ENCODE peak calls at places on chromosomes 16 and 17, in ten cellular contexts. One of them, this sample, is unnamed.

GRCh38 chr17:60168654-60169053 is 18.9 kb downstream of the CA4 start:
- DNase-seq in H54: no peak
- DNase-seq in IMR-90: no peak
- DNase-seq in transverse colon: no peak
- DNase-seq in HepG2: no peak
- DNase-seq in heart left ventricle: no peak
- DNase-seq in GM12891: no peak
- DNase-seq in stomach: no peak
- DNase-seq in body of pancreas: no peak
- DNase-seq in K562: peak
- DNase-seq in this sample: no peak

GRCh38 chr16:65202461-65202860 is 80.6 kb upstream of the CDH11 start:
- DNase-seq in H54: no peak
- DNase-seq in GM12891: no peak
- DNase-seq in transverse colon: no peak
- DNase-seq in body of pancreas: no peak
- DNase-seq in heart left ventricle: no peak
- DNase-seq in IMR-90: peak
- DNase-seq in stomach: no peak
- DNase-seq in K562: no peak
- DNase-seq in HepG2: no peak
- DNase-seq in this sample: no peak

GRCh38 chr16:85227924-85228462 is 115.7 kb upstream of the CIBAR2 start:
- DNase-seq in K562: peak
- DNase-seq in stomach: no peak
- DNase-seq in heart left ventricle: no peak
- DNase-seq in HepG2: no peak
- DNase-seq in IMR-90: peak
- DNase-seq in H54: no peak
- DNase-seq in GM12891: no peak
- DNase-seq in transverse colon: no peak
- DNase-seq in body of pancreas: no peak
- DNase-seq in this sample: no peak

GRCh38 chr17:34797724-34798123 is 163.5 kb downstream of the CCT6B start:
- DNase-seq in heart left ventricle: peak
- DNase-seq in K562: peak
- DNase-seq in stomach: no peak
- DNase-seq in HepG2: peak
- DNase-seq in H54: peak
- DNase-seq in GM12891: no peak
- DNase-seq in IMR-90: peak
- DNase-seq in transverse colon: no peak
- DNase-seq in body of pancreas: no peak
- DNase-seq in this sample: peak

GRCh38 chr17:50070908-50071680 is 15.2 kb downstream of the ITGA3 start:
- DNase-seq in heart left ventricle: no peak
- DNase-seq in HepG2: no peak
- DNase-seq in transverse colon: no peak
- DNase-seq in body of pancreas: no peak
- DNase-seq in K562: no peak
- DNase-seq in GM12891: no peak
- DNase-seq in H54: no peak
- DNase-seq in stomach: no peak
- DNase-seq in IMR-90: no peak
- DNase-seq in this sample: no peak

GRCh38 chr16:48963901-48964615 is 317.6 kb downstream of the CBLN1 start:
- DNase-seq in transverse colon: no peak
- DNase-seq in GM12891: no peak
- DNase-seq in IMR-90: peak
- DNase-seq in K562: no peak
- DNase-seq in stomach: no peak
- DNase-seq in body of pancreas: no peak
- DNase-seq in HepG2: no peak
- DNase-seq in H54: peak
- DNase-seq in heart left ventricle: no peak
- DNase-seq in this sample: no peak

GRCh38 chr16:85510203-85510602 is 102.9 kb upstream of the GSE1 start:
- DNase-seq in body of pancreas: no peak
- DNase-seq in H54: no peak
- DNase-seq in HepG2: no peak
- DNase-seq in GM12891: no peak
- DNase-seq in stomach: no peak
- DNase-seq in IMR-90: no peak
- DNase-seq in K562: no peak
- DNase-seq in transverse colon: no peak
- DNase-seq in heart left ventricle: no peak
- DNase-seq in this sample: no peak

GRCh38 chr17:77863814-77864161 is 94.7 kb upstream of the TNRC6C start:
- DNase-seq in IMR-90: no peak
- DNase-seq in body of pancreas: no peak
- DNase-seq in stomach: no peak
- DNase-seq in transverse colon: peak
- DNase-seq in HepG2: peak
- DNase-seq in heart left ventricle: peak
- DNase-seq in K562: peak
- DNase-seq in GM12891: no peak
- DNase-seq in H54: no peak
- DNase-seq in this sample: no peak

GRCh38 chr17:42819939-42820535 is 4.0 kb downstream of the BECN1 start:
- DNase-seq in HepG2: peak
- DNase-seq in GM12891: peak
- DNase-seq in stomach: peak
- DNase-seq in body of pancreas: peak
- DNase-seq in K562: peak
- DNase-seq in heart left ventricle: peak
- DNase-seq in transverse colon: peak
- DNase-seq in IMR-90: peak
- DNase-seq in H54: no peak
- DNase-seq in this sample: peak

GRCh38 chr17:60170835-60171752 is 21.3 kb downstream of the CA4 start:
- DNase-seq in transverse colon: no peak
- DNase-seq in body of pancreas: no peak
- DNase-seq in GM12891: no peak
- DNase-seq in H54: no peak
- DNase-seq in heart left ventricle: no peak
- DNase-seq in stomach: peak
- DNase-seq in K562: no peak
- DNase-seq in HepG2: no peak
- DNase-seq in IMR-90: peak
- DNase-seq in this sample: no peak

GRCh38 chr17:77164483-77165030 is 23.8 kb downstream of the SEC14L1 start:
- DNase-seq in transverse colon: no peak
- DNase-seq in HepG2: peak
- DNase-seq in K562: no peak
- DNase-seq in stomach: no peak
- DNase-seq in IMR-90: peak
- DNase-seq in GM12891: no peak
- DNase-seq in heart left ventricle: no peak
- DNase-seq in body of pancreas: no peak
- DNase-seq in H54: no peak
- DNase-seq in this sample: no peak

GRCh38 chr17:20981046-20981920 is 61.5 kb downstream of the USP22 start:
- DNase-seq in transverse colon: no peak
- DNase-seq in K562: no peak
- DNase-seq in stomach: no peak
- DNase-seq in GM12891: no peak
- DNase-seq in H54: no peak
- DNase-seq in IMR-90: no peak
- DNase-seq in heart left ventricle: no peak
- DNase-seq in body of pancreas: no peak
- DNase-seq in HepG2: no peak
- DNase-seq in this sample: no peak

GRCh38 chr16:57178793-57179212 is 7.0 kb downstream of the PSME3IP1 start:
- DNase-seq in K562: no peak
- DNase-seq in stomach: no peak
- DNase-seq in IMR-90: peak
- DNase-seq in HepG2: peak
- DNase-seq in transverse colon: no peak
- DNase-seq in body of pancreas: no peak
- DNase-seq in H54: no peak
- DNase-seq in GM12891: no peak
- DNase-seq in heart left ventricle: no peak
- DNase-seq in this sample: no peak

GRCh38 chr17:77206557-77206956 is 65.8 kb downstream of the SEC14L1 start:
- DNase-seq in IMR-90: peak
- DNase-seq in GM12891: no peak
- DNase-seq in HepG2: no peak
- DNase-seq in H54: no peak
- DNase-seq in K562: no peak
- DNase-seq in transverse colon: no peak
- DNase-seq in stomach: no peak
- DNase-seq in heart left ventricle: no peak
- DNase-seq in body of pancreas: no peak
- DNase-seq in this sample: no peak

GRCh38 chr17:80829166-80829813 is 162.4 kb upstream of the CHMP6 start:
- DNase-seq in IMR-90: no peak
- DNase-seq in stomach: no peak
- DNase-seq in K562: no peak
- DNase-seq in body of pancreas: no peak
- DNase-seq in heart left ventricle: no peak
- DNase-seq in H54: no peak
- DNase-seq in transverse colon: no peak
- DNase-seq in HepG2: no peak
- DNase-seq in GM12891: no peak
- DNase-seq in this sample: no peak

GRCh38 chr16:87688876-87689815 is 76.6 kb downstream of the KLHDC4 start:
- DNase-seq in HepG2: no peak
- DNase-seq in H54: no peak
- DNase-seq in transverse colon: no peak
- DNase-seq in body of pancreas: no peak
- DNase-seq in IMR-90: no peak
- DNase-seq in K562: peak
- DNase-seq in GM12891: no peak
- DNase-seq in heart left ventricle: no peak
- DNase-seq in stomach: no peak
- DNase-seq in this sample: no peak
- TF ChIP-seq POLR2A in HepG2: no peak
- TF ChIP-seq POLR2A in H54: no peak
- TF ChIP-seq POLR2A in transverse colon: no peak
- TF ChIP-seq POLR2A in body of pancreas: no peak
- TF ChIP-seq POLR2A in IMR-90: no peak
- TF ChIP-seq POLR2A in K562: no peak
- TF ChIP-seq POLR2A in GM12891: no peak
- TF ChIP-seq POLR2A in heart left ventricle: no peak
- TF ChIP-seq POLR2A in stomach: no peak
- TF ChIP-seq POLR2A in this sample: no peak

GRCh38 chr17:31631759-31632158 is 227.3 kb downstream of the COPRS start:
- DNase-seq in IMR-90: no peak
- DNase-seq in stomach: no peak
- DNase-seq in heart left ventricle: no peak
- DNase-seq in H54: no peak
- DNase-seq in transverse colon: no peak
- DNase-seq in K562: no peak
- DNase-seq in body of pancreas: no peak
- DNase-seq in GM12891: no peak
- DNase-seq in HepG2: no peak
- DNase-seq in this sample: no peak
- TF ChIP-seq POLR2A in IMR-90: no peak
- TF ChIP-seq POLR2A in stomach: no peak
- TF ChIP-seq POLR2A in heart left ventricle: no peak
- TF ChIP-seq POLR2A in H54: no peak
- TF ChIP-seq POLR2A in transverse colon: no peak
- TF ChIP-seq POLR2A in K562: no peak
- TF ChIP-seq POLR2A in body of pancreas: no peak
- TF ChIP-seq POLR2A in GM12891: no peak
- TF ChIP-seq POLR2A in HepG2: no peak
- TF ChIP-seq POLR2A in this sample: no peak

GRCh38 chr16:74699666-74700065 is 996 bp downstream of the MLKL start:
- DNase-seq in transverse colon: peak
- DNase-seq in stomach: no peak
- DNase-seq in body of pancreas: no peak
- DNase-seq in HepG2: no peak
- DNase-seq in H54: no peak
- DNase-seq in heart left ventricle: no peak
- DNase-seq in GM12891: no peak
- DNase-seq in IMR-90: no peak
- DNase-seq in K562: no peak
- DNase-seq in this sample: no peak

GRCh38 chr16:74698220-74698619 is 2.4 kb downstream of the MLKL start:
- DNase-seq in GM12891: no peak
- DNase-seq in HepG2: no peak
- DNase-seq in transverse colon: no peak
- DNase-seq in stomach: no peak
- DNase-seq in H54: no peak
- DNase-seq in body of pancreas: no peak
- DNase-seq in K562: no peak
- DNase-seq in IMR-90: peak
- DNase-seq in heart left ventricle: no peak
- DNase-seq in this sample: no peak

GRCh38 chr16:74695450-74696422 is 4.9 kb downstream of the MLKL start:
- DNase-seq in GM12891: peak
- DNase-seq in heart left ventricle: peak
- DNase-seq in H54: peak
- DNase-seq in transverse colon: peak
- DNase-seq in stomach: peak
- DNase-seq in HepG2: peak
- DNase-seq in K562: peak
- DNase-seq in body of pancreas: peak
- DNase-seq in IMR-90: peak
- DNase-seq in this sample: peak

GRCh38 chr16:74700206-74701040 is at the start of gene MLKL:
- DNase-seq in stomach: peak
- DNase-seq in K562: peak
- DNase-seq in body of pancreas: peak
- DNase-seq in GM12891: no peak
- DNase-seq in HepG2: peak
- DNase-seq in IMR-90: peak
- DNase-seq in transverse colon: peak
- DNase-seq in H54: peak
- DNase-seq in heart left ventricle: peak
- DNase-seq in this sample: peak
- TF ChIP-seq POLR2A in stomach: no peak
- TF ChIP-seq POLR2A in K562: peak
- TF ChIP-seq POLR2A in body of pancreas: peak
- TF ChIP-seq POLR2A in GM12891: peak
- TF ChIP-seq POLR2A in HepG2: peak
- TF ChIP-seq POLR2A in IMR-90: peak
- TF ChIP-seq POLR2A in transverse colon: peak
- TF ChIP-seq POLR2A in H54: peak
- TF ChIP-seq POLR2A in heart left ventricle: no peak
- TF ChIP-seq POLR2A in this sample: peak

DNA sequence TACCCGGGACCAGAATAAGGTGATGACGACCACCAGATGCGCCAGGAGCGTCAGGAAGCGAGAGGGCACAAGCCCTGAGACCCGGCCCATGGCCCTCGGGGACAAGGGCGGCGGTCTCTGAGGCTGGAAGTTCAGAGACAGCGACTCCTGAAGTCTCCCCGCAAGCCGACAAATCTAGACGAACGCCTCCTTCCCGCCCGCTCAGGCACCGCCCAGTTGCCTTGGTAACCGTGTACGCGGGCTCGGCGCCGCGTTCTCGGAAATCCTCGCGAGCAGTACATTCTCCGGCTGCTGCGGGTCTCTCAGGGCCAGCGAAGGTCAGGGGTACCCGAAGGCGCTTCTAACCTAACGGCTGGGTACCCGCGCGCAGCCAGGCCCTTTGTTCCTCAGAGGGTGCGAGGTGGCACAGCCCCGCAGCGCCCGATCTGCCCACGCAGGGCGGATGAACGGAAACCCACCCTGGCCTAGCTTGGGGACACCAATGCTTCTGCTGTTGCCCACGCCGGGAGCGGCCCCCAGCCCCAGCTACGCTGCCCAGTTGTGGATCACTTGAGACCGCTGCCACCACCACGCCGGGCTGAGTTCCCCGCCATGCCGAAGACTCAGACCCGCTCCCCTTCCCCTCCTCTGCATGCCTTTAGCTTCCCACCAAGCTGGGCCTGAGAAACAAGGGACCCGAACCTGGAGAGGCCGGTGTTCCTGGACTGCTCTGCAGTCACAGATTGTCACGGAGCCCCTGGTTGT is at the start of gene TMEM107:
- DNase-seq in K562: peak
- DNase-seq in IMR-90: peak
- DNase-seq in GM12891: peak
- DNase-seq in body of pancreas: peak
- DNase-seq in H54: no peak
- DNase-seq in heart left ventricle: peak
- DNase-seq in HepG2: peak
- DNase-seq in transverse colon: peak
- DNase-seq in stomach: peak
- DNase-seq in this sample: peak
- TF ChIP-seq POLR2A in K562: peak
- TF ChIP-seq POLR2A in IMR-90: no peak
- TF ChIP-seq POLR2A in GM12891: no peak
- TF ChIP-seq POLR2A in body of pancreas: peak
- TF ChIP-seq POLR2A in H54: peak
- TF ChIP-seq POLR2A in heart left ventricle: peak
- TF ChIP-seq POLR2A in HepG2: peak
- TF ChIP-seq POLR2A in transverse colon: peak
- TF ChIP-seq POLR2A in stomach: no peak
- TF ChIP-seq POLR2A in this sample: peak

This sample was measured in erythroblast.